ENCODE peak calls at places on chromosomes 7 and 10, in seven cellular contexts. M is SW 1271; R is AG04450; C is stimulated activated CD4-positive, alpha-beta T cell treated with anti-CD3 and anti-CD28 coated beads, Interleukin-12 subunit alpha, Interleukin-12 subunit beta, amount 100 ng/mL, for 48 hours; Y is non-pigmented ciliary epithelial cell; P is effector memory CD4-positive, alpha-beta T cell; A is substantia nigra. Z is an unnamed sample.
A peak's percentile ranks its signal among the peaks of the same experiment; 100 is the strongest.

GRCh38 chr7:21383833-21384220 is 44.1 kb upstream of the SP4 start:
- DNase-seq in M (no peak), R (no peak), C (no peak), Y (no peak), P (no peak), A (no peak), Z (no peak)

GRCh38 chr7:139768249-139768824 is 9.5 kb downstream of the HIPK2 start:
- DNase-seq in M (no peak), R (no peak), C (no peak), Y (no peak), P (no peak), A (no peak), Z (no peak)

GRCh38 chr10:50605280-50606270 is 18.2 kb downstream of the SGMS1 start:
- DNase-seq in M (no peak), R (peak; percentile 90), C (no peak), Y (peak; percentile 96), P (no peak), A (no peak), Z (peak; percentile 71)

GRCh38 chr7:117193564-117193963 is 129.3 kb downstream of the WNT2 start:
- DNase-seq in M (no peak), R (no peak), C (no peak), Y (no peak), P (no peak), A (no peak), Z (no peak)

GRCh38 chr7:47647213-47647985 is 65.5 kb upstream of the TNS3 start:
- DNase-seq in M (no peak), R (no peak), C (no peak), Y (no peak), P (no peak), A (no peak), Z (no peak)

GRCh38 chr7:138400400-138400886 is 59.6 kb upstream of the TRIM24 start:
- DNase-seq in M (no peak), R (no peak), C (no peak), Y (no peak), P (no peak), A (no peak), Z (no peak)

GRCh38 chr10:123996302-123996701 is 97.1 kb downstream of the CHST15 start:
- DNase-seq in M (no peak), R (no peak), C (no peak), Y (no peak), P (no peak), A (no peak), Z (no peak)

GRCh38 chr7:67618569-67619543 is 622.2 kb downstream of the TYW1 start:
- DNase-seq in M (no peak), R (no peak), C (no peak), Y (no peak), P (no peak), A (no peak), Z (no peak)

GRCh38 chr10:127736915-127737562 is at the start of gene FOXI2:
- DNase-seq in M (no peak), R (no peak), C (no peak), Y (no peak), P (no peak), A (no peak), Z (no peak)

GRCh38 chr7:130865408-130866236 is 131.6 kb upstream of the KLF14 start:
- DNase-seq in M (no peak), R (no peak), C (no peak), Y (no peak), P (no peak), A (no peak), Z (no peak)

GRCh38 chr7:99121496-99122021 is 22.3 kb downstream of the SMURF1 start:
- DNase-seq in M (no peak), R (no peak), C (no peak), Y (no peak), P (no peak), A (no peak), Z (no peak)

GRCh38 chr7:142760071-142760642 is 10.6 kb upstream of the PRSS2 start:
- DNase-seq in M (no peak), R (no peak), C (no peak), Y (no peak), P (no peak), A (no peak), Z (no peak)

Z was measured in HS-27A.